ENCODE peak calls at places on chromosome 14, in ten cellular contexts. One of them, this sample, is unnamed.

GRCh38 chr14:24224618-24225071 is 7.5 kb downstream of the NEDD8 start:
- DNase-seq in NCI-H1930: no peak
- DNase-seq in HuH-7.5: no peak
- DNase-seq in cardiac muscle cell: peak
- DNase-seq in fibroblast of lung: peak
- DNase-seq in stimulated activated CD8-positive, alpha-beta memory T cell treated with anti-CD3 and anti-CD28 coated beads, Interleukin-7, amount 100 ng/mL, for 1 hour: no peak
- DNase-seq in MV-4-11: no peak
- DNase-seq in naive thymus-derived CD4-positive, alpha-beta T cell: no peak
- DNase-seq in germinal center: no peak
- DNase-seq in DMS79 treated with DMSO at 0.1 percent for 48 hours: no peak
- DNase-seq in this sample: no peak

GRCh38 chr14:55789442-55789841 is 209.4 kb downstream of the KTN1 start:
- DNase-seq in NCI-H1930: no peak
- DNase-seq in HuH-7.5: no peak
- DNase-seq in cardiac muscle cell: peak
- DNase-seq in fibroblast of lung: peak
- DNase-seq in stimulated activated CD8-positive, alpha-beta memory T cell treated with anti-CD3 and anti-CD28 coated beads, Interleukin-7, amount 100 ng/mL, for 1 hour: no peak
- DNase-seq in MV-4-11: no peak
- DNase-seq in naive thymus-derived CD4-positive, alpha-beta T cell: no peak
- DNase-seq in germinal center: no peak
- DNase-seq in DMS79 treated with DMSO at 0.1 percent for 48 hours: no peak
- DNase-seq in this sample: no peak

GRCh38 chr14:61524211-61524806 is 171.0 kb upstream of the HIF1A start:
- DNase-seq in NCI-H1930: peak
- DNase-seq in HuH-7.5: no peak
- DNase-seq in cardiac muscle cell: peak
- DNase-seq in fibroblast of lung: peak
- DNase-seq in stimulated activated CD8-positive, alpha-beta memory T cell treated with anti-CD3 and anti-CD28 coated beads, Interleukin-7, amount 100 ng/mL, for 1 hour: no peak
- DNase-seq in MV-4-11: no peak
- DNase-seq in naive thymus-derived CD4-positive, alpha-beta T cell: no peak
- DNase-seq in germinal center: no peak
- DNase-seq in DMS79 treated with DMSO at 0.1 percent for 48 hours: peak
- DNase-seq in this sample: no peak

GRCh38 chr14:102922490-102923200 is at the start of gene AMN:
- DNase-seq in NCI-H1930: no peak
- DNase-seq in HuH-7.5: peak
- DNase-seq in cardiac muscle cell: peak
- DNase-seq in fibroblast of lung: no peak
- DNase-seq in stimulated activated CD8-positive, alpha-beta memory T cell treated with anti-CD3 and anti-CD28 coated beads, Interleukin-7, amount 100 ng/mL, for 1 hour: no peak
- DNase-seq in MV-4-11: no peak
- DNase-seq in naive thymus-derived CD4-positive, alpha-beta T cell: no peak
- DNase-seq in germinal center: no peak
- DNase-seq in DMS79 treated with DMSO at 0.1 percent for 48 hours: no peak
- DNase-seq in this sample: no peak

GRCh38 chr14:23137221-23138172 is 18.4 kb upstream of the CEBPE start:
- DNase-seq in NCI-H1930: no peak
- DNase-seq in HuH-7.5: no peak
- DNase-seq in cardiac muscle cell: no peak
- DNase-seq in fibroblast of lung: no peak
- DNase-seq in stimulated activated CD8-positive, alpha-beta memory T cell treated with anti-CD3 and anti-CD28 coated beads, Interleukin-7, amount 100 ng/mL, for 1 hour: no peak
- DNase-seq in MV-4-11: no peak
- DNase-seq in naive thymus-derived CD4-positive, alpha-beta T cell: no peak
- DNase-seq in germinal center: no peak
- DNase-seq in DMS79 treated with DMSO at 0.1 percent for 48 hours: no peak
- DNase-seq in this sample: no peak

GRCh38 chr14:76763362-76764041 is 2.2 kb downstream of the VASH1 start:
- DNase-seq in NCI-H1930: no peak
- DNase-seq in HuH-7.5: no peak
- DNase-seq in cardiac muscle cell: no peak
- DNase-seq in fibroblast of lung: no peak
- DNase-seq in stimulated activated CD8-positive, alpha-beta memory T cell treated with anti-CD3 and anti-CD28 coated beads, Interleukin-7, amount 100 ng/mL, for 1 hour: no peak
- DNase-seq in MV-4-11: no peak
- DNase-seq in naive thymus-derived CD4-positive, alpha-beta T cell: no peak
- DNase-seq in germinal center: no peak
- DNase-seq in DMS79 treated with DMSO at 0.1 percent for 48 hours: no peak
- DNase-seq in this sample: no peak

GRCh38 chr14:59465570-59466150 is 480 bp upstream of the GPR135 start:
- DNase-seq in NCI-H1930: no peak
- DNase-seq in HuH-7.5: no peak
- DNase-seq in cardiac muscle cell: no peak
- DNase-seq in fibroblast of lung: no peak
- DNase-seq in stimulated activated CD8-positive, alpha-beta memory T cell treated with anti-CD3 and anti-CD28 coated beads, Interleukin-7, amount 100 ng/mL, for 1 hour: no peak
- DNase-seq in MV-4-11: no peak
- DNase-seq in naive thymus-derived CD4-positive, alpha-beta T cell: peak
- DNase-seq in germinal center: no peak
- DNase-seq in DMS79 treated with DMSO at 0.1 percent for 48 hours: no peak
- DNase-seq in this sample: no peak

GRCh38 chr14:103404920-103405319 is 19.7 kb downstream of the MARK3 start:
- DNase-seq in NCI-H1930: no peak
- DNase-seq in HuH-7.5: no peak
- DNase-seq in cardiac muscle cell: peak
- DNase-seq in fibroblast of lung: peak
- DNase-seq in stimulated activated CD8-positive, alpha-beta memory T cell treated with anti-CD3 and anti-CD28 coated beads, Interleukin-7, amount 100 ng/mL, for 1 hour: no peak
- DNase-seq in MV-4-11: no peak
- DNase-seq in naive thymus-derived CD4-positive, alpha-beta T cell: no peak
- DNase-seq in germinal center: no peak
- DNase-seq in DMS79 treated with DMSO at 0.1 percent for 48 hours: no peak
- DNase-seq in this sample: no peak

GRCh38 chr14:22808388-22809209 is 6.6 kb downstream of the SLC7A7 start:
- DNase-seq in NCI-H1930: no peak
- DNase-seq in HuH-7.5: no peak
- DNase-seq in cardiac muscle cell: no peak
- DNase-seq in fibroblast of lung: no peak
- DNase-seq in stimulated activated CD8-positive, alpha-beta memory T cell treated with anti-CD3 and anti-CD28 coated beads, Interleukin-7, amount 100 ng/mL, for 1 hour: no peak
- DNase-seq in MV-4-11: no peak
- DNase-seq in naive thymus-derived CD4-positive, alpha-beta T cell: no peak
- DNase-seq in germinal center: no peak
- DNase-seq in DMS79 treated with DMSO at 0.1 percent for 48 hours: no peak
- DNase-seq in this sample: no peak

GRCh38 chr14:101104485-101104884 is 201.0 kb upstream of the RTL1 start:
- DNase-seq in NCI-H1930: no peak
- DNase-seq in HuH-7.5: no peak
- DNase-seq in cardiac muscle cell: no peak
- DNase-seq in fibroblast of lung: no peak
- DNase-seq in stimulated activated CD8-positive, alpha-beta memory T cell treated with anti-CD3 and anti-CD28 coated beads, Interleukin-7, amount 100 ng/mL, for 1 hour: no peak
- DNase-seq in MV-4-11: no peak
- DNase-seq in naive thymus-derived CD4-positive, alpha-beta T cell: no peak
- DNase-seq in germinal center: no peak
- DNase-seq in DMS79 treated with DMSO at 0.1 percent for 48 hours: no peak
- DNase-seq in this sample: no peak

GRCh38 chr14:64645220-64645891 is 58.9 kb upstream of the PLEKHG3 start:
- DNase-seq in NCI-H1930: no peak
- DNase-seq in HuH-7.5: no peak
- DNase-seq in cardiac muscle cell: peak
- DNase-seq in fibroblast of lung: peak
- DNase-seq in stimulated activated CD8-positive, alpha-beta memory T cell treated with anti-CD3 and anti-CD28 coated beads, Interleukin-7, amount 100 ng/mL, for 1 hour: no peak
- DNase-seq in MV-4-11: no peak
- DNase-seq in naive thymus-derived CD4-positive, alpha-beta T cell: no peak
- DNase-seq in germinal center: no peak
- DNase-seq in DMS79 treated with DMSO at 0.1 percent for 48 hours: no peak
- DNase-seq in this sample: no peak

GRCh38 chr14:97802430-97802829 is 1005.2 kb downstream of the VRK1 start:
- DNase-seq in NCI-H1930: no peak
- DNase-seq in HuH-7.5: no peak
- DNase-seq in cardiac muscle cell: no peak
- DNase-seq in fibroblast of lung: no peak
- DNase-seq in stimulated activated CD8-positive, alpha-beta memory T cell treated with anti-CD3 and anti-CD28 coated beads, Interleukin-7, amount 100 ng/mL, for 1 hour: no peak
- DNase-seq in MV-4-11: no peak
- DNase-seq in naive thymus-derived CD4-positive, alpha-beta T cell: no peak
- DNase-seq in germinal center: no peak
- DNase-seq in DMS79 treated with DMSO at 0.1 percent for 48 hours: no peak
- DNase-seq in this sample: no peak

GRCh38 chr14:95538801-95539509 is 4.1 kb downstream of the GLRX5 start:
- DNase-seq in NCI-H1930: no peak
- DNase-seq in HuH-7.5: no peak
- DNase-seq in cardiac muscle cell: no peak
- DNase-seq in fibroblast of lung: no peak
- DNase-seq in stimulated activated CD8-positive, alpha-beta memory T cell treated with anti-CD3 and anti-CD28 coated beads, Interleukin-7, amount 100 ng/mL, for 1 hour: no peak
- DNase-seq in MV-4-11: no peak
- DNase-seq in naive thymus-derived CD4-positive, alpha-beta T cell: no peak
- DNase-seq in germinal center: no peak
- DNase-seq in DMS79 treated with DMSO at 0.1 percent for 48 hours: no peak
- DNase-seq in this sample: no peak